ENCODE peak calls at places on chromosome 6, in ten cellular contexts. One of them, this sample, is unnamed.

GRCh38 chr6:33073431-33073871 is at the start of gene HLA-DPA1:
- DNase-seq in iris pigment epithelial cell: peak
- DNase-seq in GM23248: peak
- DNase-seq in hypothalamus: no peak
- DNase-seq in dorsolateral prefrontal cortex: no peak
- DNase-seq in stimulated activated CD4-positive, alpha-beta T cell treated with anti-CD3 and anti-CD28 coated beads, TNF-alpha, amount 100 ng/mL, for 48 hours: no peak
- DNase-seq in dermis microvascular lymphatic vessel endothelial cell: no peak
- DNase-seq in CD8-positive, alpha-beta memory T cell: peak
- DNase-seq in Calu3: peak
- DNase-seq in NCI-H524: no peak
- DNase-seq in this sample: peak

GRCh38 chr6:21748343-21749063 is 155.0 kb downstream of the SOX4 start:
- DNase-seq in Calu3: peak
- DNase-seq in dermis microvascular lymphatic vessel endothelial cell: no peak
- DNase-seq in hypothalamus: no peak
- DNase-seq in stimulated activated CD4-positive, alpha-beta T cell treated with anti-CD3 and anti-CD28 coated beads, TNF-alpha, amount 100 ng/mL, for 48 hours: no peak
- DNase-seq in dorsolateral prefrontal cortex: no peak
- DNase-seq in NCI-H524: peak
- DNase-seq in GM23248: peak
- DNase-seq in iris pigment epithelial cell: peak
- DNase-seq in CD8-positive, alpha-beta memory T cell: no peak
- DNase-seq in this sample: no peak

GRCh38 chr6:163738304-163738703 is 323.8 kb downstream of the QKI start:
- DNase-seq in hypothalamus: no peak
- DNase-seq in CD8-positive, alpha-beta memory T cell: no peak
- DNase-seq in stimulated activated CD4-positive, alpha-beta T cell treated with anti-CD3 and anti-CD28 coated beads, TNF-alpha, amount 100 ng/mL, for 48 hours: no peak
- DNase-seq in dorsolateral prefrontal cortex: no peak
- DNase-seq in iris pigment epithelial cell: no peak
- DNase-seq in GM23248: no peak
- DNase-seq in NCI-H524: no peak
- DNase-seq in dermis microvascular lymphatic vessel endothelial cell: no peak
- DNase-seq in Calu3: no peak
- DNase-seq in this sample: no peak

GRCh38 chr6:37432590-37432915 is 468 bp upstream of the CMTR1 start:
- DNase-seq in iris pigment epithelial cell: no peak
- DNase-seq in hypothalamus: peak
- DNase-seq in dermis microvascular lymphatic vessel endothelial cell: no peak
- DNase-seq in stimulated activated CD4-positive, alpha-beta T cell treated with anti-CD3 and anti-CD28 coated beads, TNF-alpha, amount 100 ng/mL, for 48 hours: no peak
- DNase-seq in GM23248: no peak
- DNase-seq in NCI-H524: peak
- DNase-seq in CD8-positive, alpha-beta memory T cell: no peak
- DNase-seq in dorsolateral prefrontal cortex: no peak
- DNase-seq in Calu3: no peak
- DNase-seq in this sample: no peak

GRCh38 chr6:151240861-151241642 is 1.3 kb downstream of the AKAP12 start:
- DNase-seq in CD8-positive, alpha-beta memory T cell: no peak
- DNase-seq in hypothalamus: peak
- DNase-seq in stimulated activated CD4-positive, alpha-beta T cell treated with anti-CD3 and anti-CD28 coated beads, TNF-alpha, amount 100 ng/mL, for 48 hours: no peak
- DNase-seq in GM23248: peak
- DNase-seq in Calu3: peak
- DNase-seq in dorsolateral prefrontal cortex: peak
- DNase-seq in NCI-H524: peak
- DNase-seq in iris pigment epithelial cell: peak
- DNase-seq in dermis microvascular lymphatic vessel endothelial cell: peak
- DNase-seq in this sample: no peak

GRCh38 chr6:31620586-31621319 is at the start of gene PRRC2A:
- DNase-seq in GM23248: peak
- DNase-seq in Calu3: peak
- DNase-seq in iris pigment epithelial cell: no peak
- DNase-seq in dermis microvascular lymphatic vessel endothelial cell: no peak
- DNase-seq in CD8-positive, alpha-beta memory T cell: no peak
- DNase-seq in dorsolateral prefrontal cortex: peak
- DNase-seq in NCI-H524: peak
- DNase-seq in hypothalamus: peak
- DNase-seq in stimulated activated CD4-positive, alpha-beta T cell treated with anti-CD3 and anti-CD28 coated beads, TNF-alpha, amount 100 ng/mL, for 48 hours: peak
- DNase-seq in this sample: no peak

GRCh38 chr6:26122402-26122792 is 35.2 kb downstream of the HFE start:
- DNase-seq in GM23248: peak
- DNase-seq in Calu3: no peak
- DNase-seq in dermis microvascular lymphatic vessel endothelial cell: no peak
- DNase-seq in stimulated activated CD4-positive, alpha-beta T cell treated with anti-CD3 and anti-CD28 coated beads, TNF-alpha, amount 100 ng/mL, for 48 hours: no peak
- DNase-seq in CD8-positive, alpha-beta memory T cell: no peak
- DNase-seq in hypothalamus: no peak
- DNase-seq in dorsolateral prefrontal cortex: no peak
- DNase-seq in iris pigment epithelial cell: no peak
- DNase-seq in NCI-H524: peak
- DNase-seq in this sample: no peak

GRCh38 chr6:72619883-72620696 is 1.8 kb upstream of the KCNQ5 start:
- DNase-seq in NCI-H524: peak
- DNase-seq in iris pigment epithelial cell: peak
- DNase-seq in Calu3: peak
- DNase-seq in GM23248: peak
- DNase-seq in dermis microvascular lymphatic vessel endothelial cell: no peak
- DNase-seq in CD8-positive, alpha-beta memory T cell: peak
- DNase-seq in dorsolateral prefrontal cortex: peak
- DNase-seq in hypothalamus: no peak
- DNase-seq in stimulated activated CD4-positive, alpha-beta T cell treated with anti-CD3 and anti-CD28 coated beads, TNF-alpha, amount 100 ng/mL, for 48 hours: peak
- DNase-seq in this sample: peak

GRCh38 chr6:12943549-12943948 is 227.0 kb downstream of the PHACTR1 start:
- DNase-seq in CD8-positive, alpha-beta memory T cell: no peak
- DNase-seq in GM23248: no peak
- DNase-seq in Calu3: no peak
- DNase-seq in iris pigment epithelial cell: no peak
- DNase-seq in dorsolateral prefrontal cortex: no peak
- DNase-seq in stimulated activated CD4-positive, alpha-beta T cell treated with anti-CD3 and anti-CD28 coated beads, TNF-alpha, amount 100 ng/mL, for 48 hours: no peak
- DNase-seq in hypothalamus: no peak
- DNase-seq in dermis microvascular lymphatic vessel endothelial cell: no peak
- DNase-seq in NCI-H524: no peak
- DNase-seq in this sample: no peak

GRCh38 chr6:130018830-130019795 is 732 bp downstream of the L3MBTL3 start:
- DNase-seq in stimulated activated CD4-positive, alpha-beta T cell treated with anti-CD3 and anti-CD28 coated beads, TNF-alpha, amount 100 ng/mL, for 48 hours: peak
- DNase-seq in hypothalamus: no peak
- DNase-seq in GM23248: peak
- DNase-seq in dermis microvascular lymphatic vessel endothelial cell: peak
- DNase-seq in iris pigment epithelial cell: peak
- DNase-seq in NCI-H524: peak
- DNase-seq in dorsolateral prefrontal cortex: no peak
- DNase-seq in CD8-positive, alpha-beta memory T cell: peak
- DNase-seq in Calu3: peak
- DNase-seq in this sample: peak

GRCh38 chr6:82712826-82713225 is 349.2 kb downstream of the TPBG start:
- DNase-seq in Calu3: no peak
- DNase-seq in CD8-positive, alpha-beta memory T cell: no peak
- DNase-seq in iris pigment epithelial cell: peak
- DNase-seq in hypothalamus: no peak
- DNase-seq in GM23248: peak
- DNase-seq in stimulated activated CD4-positive, alpha-beta T cell treated with anti-CD3 and anti-CD28 coated beads, TNF-alpha, amount 100 ng/mL, for 48 hours: no peak
- DNase-seq in dermis microvascular lymphatic vessel endothelial cell: no peak
- DNase-seq in dorsolateral prefrontal cortex: no peak
- DNase-seq in NCI-H524: no peak
- DNase-seq in this sample: no peak

GRCh38 chr6:81933648-81934047 is 181.2 kb upstream of the TENT5A start:
- DNase-seq in GM23248: peak
- DNase-seq in iris pigment epithelial cell: peak
- DNase-seq in dorsolateral prefrontal cortex: no peak
- DNase-seq in CD8-positive, alpha-beta memory T cell: no peak
- DNase-seq in stimulated activated CD4-positive, alpha-beta T cell treated with anti-CD3 and anti-CD28 coated beads, TNF-alpha, amount 100 ng/mL, for 48 hours: no peak
- DNase-seq in Calu3: no peak
- DNase-seq in dermis microvascular lymphatic vessel endothelial cell: no peak
- DNase-seq in hypothalamus: no peak
- DNase-seq in NCI-H524: no peak
- DNase-seq in this sample: no peak

This sample was measured in activated T-cell treated with anti-CD3 and anti-CD28 coated beads for 24 hours.